ENCODE peak calls at places on chromosomes 13 and 19, in nine cellular contexts. E is hypothalamus; G is cardiac muscle cell; D is GM23248; O is T-helper 1 cell; J is breast epithelium; N is activated gamma-delta T cell; R is fibroblast of the conjunctiva; T is stimulated activated CD4-positive, alpha-beta T cell treated with anti-CD3 and anti-CD28 coated beads, Interleukin-1b, Interleukin-23, amount 100 ng/mL, for 48 hours. H is an unnamed sample.

GRCh38 chr19:16542045-16542893 is at the start of gene CHERP:
- DNase-seq in E (peak; percentile 81), G (peak; percentile 97), D (peak; percentile 98), O (peak; percentile 93), J (peak; percentile 88), N (peak; percentile 91), R (peak; percentile 80), T (peak; percentile 92), H (peak; percentile 94)

GRCh38 chr13:113671066-113672001 is 4.3 kb downstream of the GRK1 start:
- DNase-seq in E (no peak), G (no peak), D (no peak), O (no peak), J (peak; percentile 44), N (no peak), R (no peak), T (no peak), H (no peak)

GRCh38 chr19:48090281-48090802 is 20.3 kb downstream of the PLA2G4C start:
- DNase-seq in E (no peak), G (no peak), D (peak; percentile 16), O (no peak), J (peak; percentile 34), N (no peak), R (no peak), T (no peak), H (no peak)

GRCh38 chr13:22960827-22961226 is 220.0 kb upstream of the SGCG start:
- DNase-seq in E (no peak), G (no peak), D (no peak), O (no peak), J (no peak), N (no peak), R (no peak), T (no peak), H (no peak)

GRCh38 chr19:37551123-37551993 is 43.2 kb downstream of the ZNF571 start:
- DNase-seq in E (no peak), G (no peak), D (peak; percentile 75), O (peak; percentile 34), J (no peak), N (no peak), R (peak; percentile 47), T (peak; percentile 72), H (peak; percentile 58)

GRCh38 chr13:52812941-52813340 is 35.5 kb downstream of the PCDH8 start:
- DNase-seq in E (no peak), G (no peak), D (no peak), O (no peak), J (no peak), N (no peak), R (no peak), T (no peak), H (no peak)

GRCh38 chr13:109784590-109785140 is 1.7 kb downstream of the IRS2 start:
- DNase-seq in E (peak; percentile 49), G (peak; percentile 89), D (peak; percentile 86), O (peak; percentile 49), J (peak; percentile 72), N (peak; percentile 29), R (no peak), T (peak; percentile 60), H (peak; percentile 70)

GRCh38 chr13:104847863-104848262 is 1687.6 kb downstream of the EFNB2 start:
- DNase-seq in E (no peak), G (peak; percentile 44), D (no peak), O (no peak), J (no peak), N (no peak), R (no peak), T (no peak), H (no peak)

GRCh38 chr13:30421093-30422055 is 919 bp upstream of the UBE2L5 start:
- DNase-seq in E (no peak), G (peak; percentile 87), D (peak; percentile 94), O (peak; percentile 21), J (peak; percentile 77), N (peak; percentile 15), R (peak; percentile 82), T (peak; percentile 11), H (peak; percentile 53)

GRCh38 chr19:34236035-34236793 is 18.1 kb upstream of the GARRE1 start:
- DNase-seq in E (no peak), G (no peak), D (peak; percentile 62), O (no peak), J (no peak), N (no peak), R (no peak), T (no peak), H (no peak)

GRCh38 chr13:113342820-113343691 is 20.9 kb downstream of the GRTP1 start:
- DNase-seq in E (no peak), G (no peak), D (no peak), O (no peak), J (no peak), N (no peak), R (no peak), T (no peak), H (no peak)

GRCh38 chr13:63693696-63694095 is 2278.0 kb upstream of the PCDH20 start:
- DNase-seq in E (no peak), G (no peak), D (no peak), O (no peak), J (no peak), N (peak; percentile 1), R (no peak), T (no peak), H (no peak)

GRCh38 chr13:114099918-114100445 is 32.4 kb downstream of the RASA3 start:
- DNase-seq in E (no peak), G (peak; percentile 62), D (peak; percentile 69), O (no peak), J (peak; percentile 52), N (no peak), R (no peak), T (no peak), H (no peak)

GRCh38 chr13:27636624-27637288 is 15.1 kb downstream of the POLR1D start:
- DNase-seq in E (no peak), G (no peak), D (no peak), O (no peak), J (no peak), N (no peak), R (no peak), T (no peak), H (no peak)

GRCh38 chr19:30358319-30358718 is 13.9 kb upstream of the ZNF536 start:
- DNase-seq in E (no peak), G (no peak), D (no peak), O (no peak), J (peak; percentile 24), N (no peak), R (no peak), T (no peak), H (no peak)

GRCh38 chr13:78601124-78601885 is 2.0 kb downstream of the POU4F1 start:
- DNase-seq in E (no peak), G (no peak), D (peak; percentile 38), O (no peak), J (no peak), N (no peak), R (no peak), T (no peak), H (no peak)

GRCh38 chr19:49860716-49861100 is 6.7 kb downstream of the PNKP start:
- DNase-seq in E (no peak), G (no peak), D (no peak), O (no peak), J (no peak), N (no peak), R (no peak), T (no peak), H (no peak)

GRCh38 chr13:40490086-40490723 is 176.2 kb downstream of the FOXO1 start:
- DNase-seq in E (no peak), G (no peak), D (no peak), O (peak; percentile 39), J (no peak), N (no peak), R (no peak), T (peak; percentile 43), H (no peak)

GRCh38 chr19:53192771-53193533 is at the start of gene ZNF665:
- DNase-seq in E (peak; percentile 83), G (peak; percentile 91), D (peak; percentile 95), O (peak; percentile 75), J (peak; percentile 88), N (peak; percentile 26), R (peak; percentile 68), T (peak; percentile 88), H (peak; percentile 77)

GRCh38 chr13:93751117-93751516 is 524.5 kb downstream of the GPC6 start:
- DNase-seq in E (no peak), G (no peak), D (no peak), O (no peak), J (no peak), N (no peak), R (no peak), T (no peak), H (no peak)

GRCh38 chr19:54383330-54383729 is 18.6 kb upstream of the LAIR1 start:
- DNase-seq in E (no peak), G (no peak), D (no peak), O (no peak), J (no peak), N (no peak), R (no peak), T (no peak), H (no peak)

GRCh38 chr13:48564046-48564445 is 31.2 kb upstream of the RCBTB2 start:
- DNase-seq in E (no peak), G (no peak), D (no peak), O (no peak), J (no peak), N (no peak), R (no peak), T (no peak), H (no peak)

GRCh38 chr19:16266586-16266942 is 58.1 kb upstream of the KLF2 start:
- DNase-seq in E (no peak), G (no peak), D (no peak), O (peak; percentile 36), J (no peak), N (peak; percentile 19), R (no peak), T (peak; percentile 37), H (peak; percentile 68)

GRCh38 chr19:4904481-4904880 is 1.8 kb upstream of the ARRDC5 start:
- DNase-seq in E (no peak), G (no peak), D (no peak), O (no peak), J (no peak), N (no peak), R (no peak), T (no peak), H (no peak)

GRCh38 chr19:11444059-11444458 is 8.6 kb downstream of the PRKCSH start:
- DNase-seq in E (no peak), G (no peak), D (no peak), O (no peak), J (no peak), N (no peak), R (no peak), T (no peak), H (no peak)

GRCh38 chr13:45055902-45056648 is 64.2 kb upstream of the GTF2F2 start:
- DNase-seq in E (no peak), G (no peak), D (peak; percentile 82), O (no peak), J (no peak), N (no peak), R (peak; percentile 69), T (peak; percentile 5), H (peak; percentile 17)

GRCh38 chr19:38759590-38760003 is 13.7 kb downstream of the LGALS7 start:
- DNase-seq in E (no peak), G (no peak), D (no peak), O (no peak), J (no peak), N (no peak), R (no peak), T (no peak), H (no peak)

GRCh38 chr19:34017024-34017423 is 155.3 kb upstream of the LSM14A start:
- DNase-seq in E (no peak), G (no peak), D (no peak), O (no peak), J (no peak), N (no peak), R (no peak), T (no peak), H (no peak)

H was measured in T-helper 2 cell treated with Interferon-gamma antibody and Interleukin-4, amounts not matched to agents 5 μg/mL and 100 μg/mL, for 36 hours.